ENCODE peak calls at places on chromosomes 2 and 18, in five cellular contexts. L, C, N, Z and X are unnamed samples.

GRCh38 chr2:37870829-37871228 is 54.3 kb upstream of the RMDN2 start:
- DNase-seq in C (no peak), L (no peak), Z (no peak), N (no peak), X (no peak)

GRCh38 chr2:219482674-219483405 is 15.9 kb upstream of the GMPPA start:
- DNase-seq in N (no peak), C (no peak), L (no peak), Z (no peak), X (no peak)

GRCh38 chr18:29531746-29532145 is 1354.8 kb upstream of the CDH2 start:
- DNase-seq in N (no peak), Z (no peak), C (no peak), L (no peak), X (no peak)

GRCh38 chr2:63050186-63050915 is at the start of gene OTX1:
- DNase-seq in Z (peak; percentile 78), C (peak; percentile 85), L (peak; percentile 55), N (peak; percentile 69), X (peak; percentile 76)

GRCh38 chr2:38443021-38443541 is 66.0 kb upstream of the ATL2 start:
- DNase-seq in C (no peak), L (no peak), N (no peak), Z (no peak), X (no peak)

GRCh38 chr2:131552886-131553285 is 25.2 kb downstream of the CCDC74A start:
- DNase-seq in Z (no peak), N (no peak), C (no peak), L (no peak), X (no peak)

GRCh38 chr18:70260683-70261082 is 28.2 kb upstream of the SOCS6 start:
- DNase-seq in C (no peak), L (no peak), Z (no peak), N (no peak), X (no peak)

GRCh38 chr18:23627325-23627724 is 35.4 kb downstream of the ANKRD29 start:
- DNase-seq in Z (no peak), L (no peak), N (no peak), C (no peak), X (no peak)

GRCh38 chr2:234146087-234146826 is 95.8 kb downstream of the SPP2 start:
- DNase-seq in L (no peak), N (no peak), Z (peak; percentile 37), C (no peak), X (no peak)

GRCh38 chr2:195863121-195863520 is 205.5 kb downstream of the DNAH7 start:
- DNase-seq in N (no peak), C (no peak), L (no peak), Z (no peak), X (no peak)

GRCh38 chr2:98908909-98909308 is 27.1 kb downstream of the CRACDL start:
- DNase-seq in L (no peak), C (no peak), N (no peak), Z (peak; percentile 16), X (no peak)

GRCh38 chr2:40101076-40101688 is 322.1 kb upstream of the THUMPD2 start:
- DNase-seq in N (no peak), Z (peak; percentile 14), L (no peak), C (no peak), X (no peak)

GRCh38 chr18:67217551-67218166 is 298.9 kb downstream of the DSEL start:
- DNase-seq in N (peak; percentile 61), Z (peak; percentile 71), L (peak; percentile 54), C (peak; percentile 24), X (peak; percentile 59)

GRCh38 chr2:239489481-239489880 is 88.7 kb upstream of the HDAC4 start:
- DNase-seq in Z (no peak), N (no peak), C (no peak), L (no peak), X (no peak)

GRCh38 chr2:15412309-15412708 is 148.8 kb downstream of the NBAS start:
- DNase-seq in C (no peak), Z (no peak), N (no peak), L (no peak), X (no peak)

GRCh38 chr2:653645-654425 is 23.4 kb downstream of the TMEM18 start:
- DNase-seq in L (peak; percentile 4), Z (no peak), N (no peak), C (no peak), X (no peak)

GRCh38 chr2:28717339-28717758 is 34.3 kb upstream of the PPP1CB start:
- DNase-seq in L (no peak), Z (peak; percentile 51), C (no peak), N (no peak), X (no peak)

GRCh38 chr2:119745566-119745965 is 14.2 kb upstream of the PTPN4 start:
- DNase-seq in Z (no peak), L (no peak), C (no peak), N (no peak), X (no peak)

GRCh38 chr2:236888766-236889035 is 197.0 kb upstream of the COPS8 start:
- DNase-seq in Z (peak; percentile 67), L (no peak), N (no peak), C (no peak), X (no peak)

GRCh38 chr2:240935101-240935876 is 29.2 kb downstream of the CROCC2 start:
- DNase-seq in N (peak; percentile 2), L (peak; percentile 6), Z (no peak), C (no peak), X (no peak)

GRCh38 chr2:238486123-238486848 is 59.6 kb downstream of the ASB1 start:
- DNase-seq in L (no peak), N (no peak), C (no peak), Z (no peak), X (no peak)

GRCh38 chr2:19461504-19461903 is 103.1 kb upstream of the OSR1 start:
- DNase-seq in N (no peak), C (no peak), L (no peak), Z (no peak), X (no peak)

GRCh38 chr2:219289537-219290361 is 10.6 kb downstream of the DNAJB2 start:
- DNase-seq in L (no peak), Z (peak; percentile 29), N (no peak), C (no peak), X (no peak)

GRCh38 chr2:23586691-23587090 is 201.7 kb downstream of the KLHL29 start:
- DNase-seq in N (no peak), C (no peak), Z (peak; percentile 76), L (no peak), X (no peak)

GRCh38 chr2:46634905-46635304 is 155.5 kb downstream of the TMEM247 start:
- DNase-seq in N (no peak), L (no peak), Z (no peak), C (no peak), X (no peak)

GRCh38 chr2:225004531-225004930 is 37.7 kb downstream of the DOCK10 start:
- DNase-seq in C (no peak), L (no peak), Z (no peak), N (no peak), X (no peak)

GRCh38 chr2:140454717-140455116 is 1674.5 kb upstream of the NXPH2 start:
- DNase-seq in Z (no peak), C (no peak), N (no peak), L (no peak), X (no peak)

GRCh38 chr2:84958135-84959044 is 12.6 kb upstream of the KCMF1 start:
- DNase-seq in N (peak; percentile 48), L (no peak), Z (peak; percentile 87), C (no peak), X (peak; percentile 92)

GRCh38 chr2:72137498-72138010 is 10.1 kb downstream of the CYP26B1 start:
- DNase-seq in Z (peak; percentile 65), C (peak; percentile 91), L (peak; percentile 74), N (peak; percentile 89), X (peak; percentile 61)

GRCh38 chr2:203869610-203870042 is 2.1 kb downstream of the CTLA4 start:
- DNase-seq in N (no peak), Z (no peak), C (no peak), L (no peak), X (no peak)

GRCh38 chr2:70070557-70071268 is 16.6 kb upstream of the PCBP1 start:
- DNase-seq in Z (peak; percentile 94), N (peak; percentile 42), L (peak; percentile 35), C (peak; percentile 63), X (peak; percentile 76)

GRCh38 chr18:10169064-10169562 is 255.3 kb downstream of the VAPA start:
- DNase-seq in L (no peak), C (no peak), Z (no peak), N (no peak), X (no peak)